ENCODE peak calls at places on chromosomes 1 and 21, in four cellular contexts. One of them, this sample, is unnamed.
A peak's percentile ranks its signal among the peaks of the same experiment; 100 is the strongest.

GRCh38 chr1:232570007-232570406 is 59.9 kb downstream of the SIPA1L2 start:
- DNase-seq in H1: no peak
- DNase-seq in HCT116: no peak
- DNase-seq in transverse colon: no peak
- DNase-seq in this sample: no peak

GRCh38 chr1:172928412-172928811 is 122.3 kb downstream of the TNFSF18 start:
- DNase-seq in HCT116: no peak
- DNase-seq in H1: no peak
- DNase-seq in transverse colon: no peak
- DNase-seq in this sample: no peak

GRCh38 chr21:46158666-46159300 is 3.4 kb upstream of the FTCD start:
- DNase-seq in H1: no peak
- DNase-seq in transverse colon: no peak
- DNase-seq in HCT116: no peak
- DNase-seq in this sample: no peak

GRCh38 chr1:173420330-173420806 is 56.8 kb upstream of the PRDX6 start:
- DNase-seq in transverse colon: peak; percentile 60
- DNase-seq in HCT116: peak; percentile 76
- DNase-seq in H1: peak; percentile 71
- DNase-seq in this sample: peak; percentile 69

GRCh38 chr1:145993618-145994390 is 2.6 kb downstream of the TXNIP start:
- DNase-seq in H1: no peak
- DNase-seq in transverse colon: no peak
- DNase-seq in HCT116: no peak
- DNase-seq in this sample: no peak

GRCh38 chr21:31514598-31514997 is 144.9 kb upstream of the SOD1 start:
- DNase-seq in HCT116: no peak
- DNase-seq in transverse colon: no peak
- DNase-seq in H1: peak; percentile 64
- DNase-seq in this sample: peak; percentile 44

GRCh38 chr1:83593073-83593472 is 405.9 kb downstream of the TTLL7 start:
- DNase-seq in transverse colon: no peak
- DNase-seq in HCT116: no peak
- DNase-seq in H1: no peak
- DNase-seq in this sample: no peak

GRCh38 chr1:26838474-26839338 is 12.2 kb downstream of the ZDHHC18 start:
- DNase-seq in HCT116: no peak
- DNase-seq in transverse colon: peak; percentile 71
- DNase-seq in H1: no peak
- DNase-seq in this sample: no peak

GRCh38 chr1:166925791-166926483 is 49.4 kb downstream of the ILDR2 start:
- DNase-seq in transverse colon: no peak
- DNase-seq in HCT116: no peak
- DNase-seq in H1: no peak
- DNase-seq in this sample: no peak

GRCh38 chr1:41330588-41331545 is 30.4 kb upstream of the FOXO6 start:
- DNase-seq in H1: peak; percentile 74
- DNase-seq in transverse colon: no peak
- DNase-seq in HCT116: peak; percentile 43
- DNase-seq in this sample: no peak

GRCh38 chr1:14945132-14946010 is 208.2 kb upstream of the TMEM51 start:
- DNase-seq in HCT116: no peak
- DNase-seq in H1: peak; percentile 64
- DNase-seq in transverse colon: peak; percentile 50
- DNase-seq in this sample: peak; percentile 58

GRCh38 chr1:5831600-5832335 is 160.5 kb downstream of the NPHP4 start:
- DNase-seq in transverse colon: no peak
- DNase-seq in HCT116: no peak
- DNase-seq in H1: no peak
- DNase-seq in this sample: peak; percentile 77

GRCh38 chr1:191912517-191912916 is 245.7 kb upstream of the RGS18 start:
- DNase-seq in H1: no peak
- DNase-seq in HCT116: no peak
- DNase-seq in transverse colon: no peak
- DNase-seq in this sample: no peak

GRCh38 chr1:58158006-58158405 is 388.5 kb downstream of the OMA1 start:
- DNase-seq in transverse colon: no peak
- DNase-seq in H1: no peak
- DNase-seq in HCT116: no peak
- DNase-seq in this sample: no peak

GRCh38 chr1:154557939-154558609 is 388 bp downstream of the UBE2Q1 start:
- DNase-seq in transverse colon: peak; percentile 55
- DNase-seq in H1: peak; percentile 50
- DNase-seq in HCT116: no peak
- DNase-seq in this sample: peak; percentile 59

GRCh38 chr1:64082459-64082858 is 121.0 kb upstream of the UBE2U start:
- DNase-seq in transverse colon: no peak
- DNase-seq in HCT116: no peak
- DNase-seq in H1: no peak
- DNase-seq in this sample: no peak

GRCh38 chr1:108646661-108647269 is 14.1 kb downstream of the HENMT1 start:
- DNase-seq in H1: no peak
- DNase-seq in transverse colon: peak; percentile 89
- DNase-seq in HCT116: no peak
- DNase-seq in this sample: peak; percentile 24

GRCh38 chr21:25421327-25422028 is 185.8 kb downstream of the MRPL39 start:
- DNase-seq in H1: no peak
- DNase-seq in transverse colon: peak; percentile 36
- DNase-seq in HCT116: no peak
- DNase-seq in this sample: no peak

GRCh38 chr1:19448491-19449439 is 36.6 kb downstream of the CAPZB start:
- DNase-seq in transverse colon: peak; percentile 51
- DNase-seq in H1: no peak
- DNase-seq in HCT116: no peak
- DNase-seq in this sample: peak; percentile 74

GRCh38 chr21:36320421-36321324 is 676 bp downstream of the MORC3 start:
- DNase-seq in H1: peak; percentile 79
- DNase-seq in transverse colon: peak; percentile 71
- DNase-seq in HCT116: peak; percentile 28
- DNase-seq in this sample: peak; percentile 51

GRCh38 chr1:46039571-46040052 is 92.8 kb downstream of the PIK3R3 start:
- DNase-seq in H1: no peak
- DNase-seq in transverse colon: peak; percentile 39
- DNase-seq in HCT116: no peak
- DNase-seq in this sample: peak; percentile 24

GRCh38 chr1:109634771-109635750 is 15.4 kb downstream of the AMPD2 start:
- DNase-seq in HCT116: no peak
- DNase-seq in H1: peak; percentile 40
- DNase-seq in transverse colon: no peak
- DNase-seq in this sample: no peak

GRCh38 chr1:6348511-6349191 is 44.9 kb downstream of the ACOT7 start:
- DNase-seq in H1: no peak
- DNase-seq in transverse colon: peak; percentile 43
- DNase-seq in HCT116: no peak
- DNase-seq in this sample: no peak

GRCh38 chr1:214259353-214259982 is 21.5 kb upstream of the SMYD2 start:
- DNase-seq in HCT116: no peak
- DNase-seq in H1: no peak
- DNase-seq in transverse colon: no peak
- DNase-seq in this sample: no peak

GRCh38 chr1:223219846-223220610 is 77.0 kb upstream of the TLR5 start:
- DNase-seq in transverse colon: no peak
- DNase-seq in H1: no peak
- DNase-seq in HCT116: no peak
- DNase-seq in this sample: no peak

GRCh38 chr21:36211660-36212512 is 55.3 kb downstream of the DOP1B start:
- DNase-seq in H1: no peak
- DNase-seq in HCT116: no peak
- DNase-seq in transverse colon: no peak
- DNase-seq in this sample: no peak

GRCh38 chr21:27164208-27165172 is 197.6 kb upstream of the ADAMTS5 start:
- DNase-seq in H1: no peak
- DNase-seq in transverse colon: no peak
- DNase-seq in HCT116: no peak
- DNase-seq in this sample: no peak

GRCh38 chr1:70169018-70169839 is 36.1 kb downstream of the LRRC40 start:
- DNase-seq in H1: no peak
- DNase-seq in HCT116: no peak
- DNase-seq in transverse colon: no peak
- DNase-seq in this sample: no peak
- TF ChIP-seq POLR2A in H1: no peak
- TF ChIP-seq POLR2A in HCT116: no peak
- TF ChIP-seq POLR2A in transverse colon: no peak
- TF ChIP-seq POLR2A in this sample: no peak

GRCh38 chr1:210252621-210253041 is 20.0 kb downstream of the SERTAD4 start:
- DNase-seq in H1: peak; percentile 77
- DNase-seq in transverse colon: peak; percentile 76
- DNase-seq in HCT116: no peak
- DNase-seq in this sample: peak; percentile 19

GRCh38 chr1:210250665-210250997 is 18.0 kb downstream of the SERTAD4 start:
- DNase-seq in transverse colon: peak; percentile 33
- DNase-seq in HCT116: no peak
- DNase-seq in H1: peak; percentile 71
- DNase-seq in this sample: peak; percentile 20

GRCh38 chr1:210248341-210248740 is 15.7 kb downstream of the SERTAD4 start:
- DNase-seq in HCT116: no peak
- DNase-seq in transverse colon: no peak
- DNase-seq in H1: no peak
- DNase-seq in this sample: no peak

GRCh38 chr1:210251680-210252490 is 19.3 kb downstream of the SERTAD4 start:
- DNase-seq in H1: peak; percentile 71
- DNase-seq in HCT116: no peak
- DNase-seq in transverse colon: peak; percentile 44
- DNase-seq in this sample: no peak

DNA sequence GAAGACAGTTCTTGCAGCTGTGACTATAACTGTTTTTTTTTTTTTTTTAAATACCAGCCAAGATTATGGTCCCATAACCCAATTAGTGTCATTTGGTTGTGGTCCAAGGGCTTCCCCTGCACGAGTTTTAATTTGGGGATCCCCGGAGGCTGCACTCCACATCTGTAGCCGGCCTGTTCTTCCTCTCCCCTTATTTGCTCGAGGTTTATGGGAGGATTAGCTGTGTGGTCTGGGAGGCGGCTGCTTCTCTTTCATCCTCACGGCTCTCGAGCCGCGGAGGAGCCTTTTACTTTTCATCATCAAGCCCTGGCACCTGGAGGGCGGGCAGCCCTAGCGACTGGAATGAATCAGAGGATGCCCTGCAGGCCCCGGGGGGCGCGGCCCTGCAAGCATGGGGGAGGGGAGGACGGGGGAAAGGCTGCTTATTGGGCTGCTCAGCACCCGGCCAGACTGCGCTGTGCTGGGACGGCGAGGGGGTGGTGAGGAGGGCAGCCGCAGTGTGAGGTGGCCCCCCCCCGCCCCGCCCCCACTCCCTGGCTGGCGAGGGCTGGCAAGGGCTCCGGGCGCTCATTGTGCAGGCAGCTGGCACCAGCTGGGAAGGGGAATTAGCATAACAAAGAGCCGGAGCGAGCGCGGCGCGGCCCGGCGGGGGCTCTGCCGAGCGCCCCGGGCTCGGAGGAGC is 18.5 kb downstream of the SERTAD4 start:
- DNase-seq in H1: peak; percentile 86
- DNase-seq in HCT116: peak; percentile 15
- DNase-seq in transverse colon: peak; percentile 52
- DNase-seq in this sample: peak; percentile 39
- H3K4me1 ChIP-seq in H1: no peaks in the 10 kb centered on the region
- H3K4me1 ChIP-seq in HCT116: peaks cover 9% of the 10 kb centered on the region
- H3K4me1 ChIP-seq in transverse colon: no peaks in the 10 kb centered on the region
- H3K4me1 ChIP-seq in this sample: peaks cover 24% of the 10 kb centered on the region

GRCh38 chr1:30270468-30270867 is 452.9 kb downstream of the MATN1 start:
- DNase-seq in transverse colon: no peak
- DNase-seq in HCT116: no peak
- DNase-seq in H1: no peak
- DNase-seq in this sample: no peak

GRCh38 chr1:30267046-30267445 is 456.3 kb downstream of the MATN1 start:
- DNase-seq in H1: no peak
- DNase-seq in transverse colon: no peak
- DNase-seq in HCT116: no peak
- DNase-seq in this sample: no peak

GRCh38 chr1:30265127-30266070 is 458.0 kb downstream of the MATN1 start:
- DNase-seq in transverse colon: no peak
- DNase-seq in H1: no peak
- DNase-seq in HCT116: no peak
- DNase-seq in this sample: no peak

GRCh38 chr1:30268923-30269666 is 454.3 kb downstream of the MATN1 start:
- DNase-seq in transverse colon: no peak
- DNase-seq in H1: no peak
- DNase-seq in HCT116: no peak
- DNase-seq in this sample: no peak

GRCh38 chr1:30267856-30268255 is 455.5 kb downstream of the MATN1 start:
- DNase-seq in HCT116: no peak
- DNase-seq in H1: no peak
- DNase-seq in transverse colon: no peak
- DNase-seq in this sample: no peak
- H3K4me3 ChIP-seq in HCT116: no peak overlapping the region
- H3K4me3 ChIP-seq in H1: no peak overlapping the region
- H3K4me3 ChIP-seq in transverse colon: no peak overlapping the region
- H3K4me3 ChIP-seq in this sample: no peak overlapping the region

GRCh38 chr1:44810101-44810761 is 1.9 kb downstream of the BTBD19 start:
- DNase-seq in HCT116: no peak
- DNase-seq in H1: no peak
- DNase-seq in transverse colon: peak; percentile 31
- DNase-seq in this sample: peak; percentile 74
- TF ChIP-seq POLR2A in HCT116: no peak
- TF ChIP-seq POLR2A in H1: no peak
- TF ChIP-seq POLR2A in transverse colon: no peak
- TF ChIP-seq POLR2A in this sample: no peak

DNA sequence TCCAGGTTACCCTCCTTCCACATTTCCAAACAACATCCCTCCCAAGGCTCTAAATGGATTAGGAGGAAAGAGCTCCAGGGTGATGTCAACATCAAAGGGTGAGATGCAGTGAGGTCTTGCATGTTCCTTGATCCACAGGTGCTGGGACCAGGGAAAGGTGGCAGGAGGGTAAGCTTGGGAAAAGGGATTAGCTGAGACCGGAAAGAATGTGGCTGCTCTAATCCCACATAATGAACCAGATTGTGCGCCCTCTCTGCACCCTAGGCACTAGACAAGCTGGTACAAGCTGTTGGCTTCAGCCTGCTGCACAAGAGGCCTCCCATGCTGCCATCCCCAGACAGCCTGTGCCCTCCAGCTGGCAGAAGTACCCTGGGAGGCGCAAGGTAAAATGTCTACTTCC is 34.9 kb downstream of the PLXNA2 start:
- DNase-seq in HCT116: no peak
- DNase-seq in H1: no peak
- DNase-seq in transverse colon: no peak
- DNase-seq in this sample: no peak
- H3K4me1 ChIP-seq in HCT116: no peaks in the 10 kb centered on the region
- H3K4me1 ChIP-seq in H1: no peaks in the 10 kb centered on the region
- H3K4me1 ChIP-seq in transverse colon: peaks cover 14% of the 10 kb centered on the region
- H3K4me1 ChIP-seq in this sample: peaks cover 70% of the 10 kb centered on the region

DNA sequence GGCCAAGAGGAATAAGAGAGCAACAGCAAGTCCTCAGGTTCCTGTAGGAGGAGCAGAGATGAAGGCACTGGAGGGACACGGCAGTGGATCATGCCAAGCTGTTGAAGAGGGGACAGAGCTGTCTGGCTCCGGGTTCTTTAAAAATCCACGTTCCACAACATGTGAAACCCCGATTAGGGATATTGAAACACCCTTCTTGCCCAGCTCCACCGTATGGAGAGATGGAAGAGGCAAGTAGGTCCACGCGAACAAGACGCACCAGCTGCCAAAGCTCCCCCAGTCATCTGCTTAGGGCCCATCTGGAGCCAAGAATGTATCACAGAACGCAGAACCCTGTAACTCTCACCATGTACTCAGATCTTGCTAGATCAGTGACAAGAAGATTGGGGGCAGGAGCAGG is 3.9 kb downstream of the C1orf198 start:
- DNase-seq in transverse colon: no peak
- DNase-seq in H1: no peak
- DNase-seq in HCT116: no peak
- DNase-seq in this sample: no peak
- H3K4me3 ChIP-seq in transverse colon: no peak overlapping the region
- H3K4me3 ChIP-seq in H1: no peak overlapping the region
- H3K4me3 ChIP-seq in HCT116: no peak overlapping the region
- H3K4me3 ChIP-seq in this sample: no peak overlapping the region